ENCODE peak calls at places on chromosomes 11 and 22, in five cellular contexts. R, B, I, O and X are unnamed samples.

GRCh38 chr11:62025429-62026105 is 58.1 kb upstream of the FTH1 start:
- DNase-seq in R (peak), B (peak), I (no peak), O (no peak), X (no peak)

GRCh38 chr22:43994006-43994405 is 30.1 kb upstream of the PARVB start:
- DNase-seq in R (no peak), B (no peak), I (no peak), O (no peak), X (no peak)

GRCh38 chr22:19109198-19110063 is 12.8 kb downstream of the DGCR2 start:
- DNase-seq in R (no peak), B (no peak), I (no peak), O (no peak), X (no peak)

GRCh38 chr11:46906596-46906995 is 11.8 kb downstream of the LRP4 start:
- DNase-seq in R (no peak), B (peak), I (no peak), O (peak), X (no peak)

GRCh38 chr22:35349704-35350538 is 31.0 kb upstream of the HMOX1 start:
- DNase-seq in R (peak), B (no peak), I (no peak), O (peak), X (peak)

GRCh38 chr11:7448126-7448525 is 37.2 kb upstream of the OLFML1 start:
- DNase-seq in R (no peak), B (no peak), I (no peak), O (no peak), X (no peak)

GRCh38 chr22:25824828-25825474 is 83.0 kb downstream of the MYO18B start:
- DNase-seq in R (no peak), B (no peak), I (no peak), O (peak), X (peak)

GRCh38 chr11:32870676-32871075 is 21.9 kb upstream of the QSER1 start:
- DNase-seq in R (no peak), B (no peak), I (no peak), O (peak), X (peak)

GRCh38 chr11:57260937-57261783 is 24.1 kb upstream of the APLNR start:
- DNase-seq in R (no peak), B (no peak), I (no peak), O (no peak), X (no peak)

GRCh38 chr11:83862691-83863090 is 576.5 kb upstream of the CCDC90B start:
- DNase-seq in R (no peak), B (no peak), I (no peak), O (no peak), X (no peak)

GRCh38 chr11:75499423-75500305 is 26.1 kb downstream of the GDPD5 start:
- DNase-seq in R (peak), B (no peak), I (no peak), O (no peak), X (no peak)

GRCh38 chr11:64990222-64990918 is 6.4 kb downstream of the BATF2 start:
- DNase-seq in R (peak), B (no peak), I (no peak), O (peak), X (peak)

GRCh38 chr11:69669486-69669885 is 5.7 kb downstream of the LTO1 start:
- DNase-seq in R (no peak), B (no peak), I (no peak), O (no peak), X (no peak)

GRCh38 chr11:75524576-75525432 is 937 bp downstream of the GDPD5 start:
- DNase-seq in R (peak), B (no peak), I (no peak), O (peak), X (no peak)

GRCh38 chr22:37077802-37078448 is 26.4 kb downstream of the KCTD17 start:
- DNase-seq in R (peak), B (peak), I (no peak), O (peak), X (no peak)

GRCh38 chr11:3156661-3157311 is 8.3 kb downstream of the OSBPL5 start:
- DNase-seq in R (peak), B (no peak), I (no peak), O (no peak), X (no peak)

GRCh38 chr11:96207459-96208449 is 135.2 kb downstream of the MAML2 start:
- DNase-seq in R (no peak), B (no peak), I (no peak), O (no peak), X (no peak)

GRCh38 chr22:39094717-39095389 is 2.2 kb upstream of the APOBEC3H start:
- DNase-seq in R (no peak), B (no peak), I (no peak), O (no peak), X (no peak)

GRCh38 chr11:81707881-81708280 is 1025.8 kb downstream of the FAM181B start:
- DNase-seq in R (no peak), B (no peak), I (no peak), O (no peak), X (no peak)